ENCODE peak calls at places on chromosomes 4 and X, in nine cellular contexts. One of them, this sample, is unnamed. For H3K36me3, the result is how much of the 10 kb centered on the place peaks cover.

GRCh38 chr4:72031868-72032619 is at the start of gene NPFFR2:
- DNase-seq in testis: peak
- DNase-seq in MM.1S: no peak
- DNase-seq in H1: peak
- DNase-seq in pancreas: peak
- DNase-seq in mammary epithelial cell: peak
- DNase-seq in tibial artery: no peak
- DNase-seq in brain microvascular endothelial cell: peak
- DNase-seq in transverse colon: no peak
- DNase-seq in this sample: peak

GRCh38 chrX:68999931-69000330 is 165.3 kb downstream of the PJA1 start:
- DNase-seq in MM.1S: no peak
- DNase-seq in testis: no peak
- DNase-seq in brain microvascular endothelial cell: no peak
- DNase-seq in H1: no peak
- DNase-seq in transverse colon: no peak
- DNase-seq in tibial artery: no peak
- DNase-seq in mammary epithelial cell: peak
- DNase-seq in pancreas: no peak
- DNase-seq in this sample: no peak

GRCh38 chr4:105146286-105147219 is at the start of gene TET2:
- DNase-seq in H1: peak
- DNase-seq in transverse colon: peak
- DNase-seq in tibial artery: peak
- DNase-seq in brain microvascular endothelial cell: peak
- DNase-seq in MM.1S: peak
- DNase-seq in testis: peak
- DNase-seq in mammary epithelial cell: peak
- DNase-seq in pancreas: peak
- DNase-seq in this sample: peak

GRCh38 chr4:125382995-125383394 is 68.2 kb downstream of the FAT4 start:
- DNase-seq in MM.1S: no peak
- DNase-seq in pancreas: no peak
- DNase-seq in brain microvascular endothelial cell: no peak
- DNase-seq in mammary epithelial cell: no peak
- DNase-seq in H1: no peak
- DNase-seq in testis: no peak
- DNase-seq in transverse colon: no peak
- DNase-seq in tibial artery: no peak
- DNase-seq in this sample: no peak

GRCh38 chr4:144176476-144176875 is 36.0 kb upstream of the GYPA start:
- DNase-seq in MM.1S: no peak
- DNase-seq in testis: no peak
- DNase-seq in pancreas: no peak
- DNase-seq in brain microvascular endothelial cell: peak
- DNase-seq in mammary epithelial cell: no peak
- DNase-seq in H1: no peak
- DNase-seq in transverse colon: no peak
- DNase-seq in tibial artery: no peak
- DNase-seq in this sample: no peak

GRCh38 chrX:264634-265455 is 16.3 kb upstream of the PLCXD1 start:
- DNase-seq in mammary epithelial cell: no peak
- DNase-seq in tibial artery: no peak
- DNase-seq in brain microvascular endothelial cell: no peak
- DNase-seq in MM.1S: no peak
- DNase-seq in pancreas: peak
- DNase-seq in transverse colon: no peak
- DNase-seq in H1: peak
- DNase-seq in testis: no peak
- DNase-seq in this sample: no peak

GRCh38 chr4:163194593-163194992 is 27.9 kb upstream of the NAF1 start:
- DNase-seq in MM.1S: no peak
- DNase-seq in tibial artery: peak
- DNase-seq in brain microvascular endothelial cell: no peak
- DNase-seq in H1: no peak
- DNase-seq in transverse colon: no peak
- DNase-seq in testis: no peak
- DNase-seq in mammary epithelial cell: no peak
- DNase-seq in pancreas: no peak
- DNase-seq in this sample: no peak

GRCh38 chr4:106315476-106315967 is 487 bp downstream of the TBCK start:
- DNase-seq in mammary epithelial cell: peak
- DNase-seq in transverse colon: no peak
- DNase-seq in H1: no peak
- DNase-seq in tibial artery: no peak
- DNase-seq in brain microvascular endothelial cell: peak
- DNase-seq in MM.1S: peak
- DNase-seq in testis: no peak
- DNase-seq in pancreas: no peak
- DNase-seq in this sample: no peak

GRCh38 chr4:75527482-75527881 is 13.2 kb downstream of the THAP6 start:
- DNase-seq in transverse colon: no peak
- DNase-seq in MM.1S: no peak
- DNase-seq in mammary epithelial cell: no peak
- DNase-seq in pancreas: no peak
- DNase-seq in brain microvascular endothelial cell: no peak
- DNase-seq in H1: no peak
- DNase-seq in tibial artery: no peak
- DNase-seq in testis: no peak
- DNase-seq in this sample: no peak

GRCh38 chr4:75530556-75531322 is 16.5 kb downstream of the THAP6 start:
- DNase-seq in pancreas: no peak
- DNase-seq in brain microvascular endothelial cell: no peak
- DNase-seq in MM.1S: no peak
- DNase-seq in tibial artery: no peak
- DNase-seq in H1: no peak
- DNase-seq in testis: no peak
- DNase-seq in mammary epithelial cell: no peak
- DNase-seq in transverse colon: no peak
- DNase-seq in this sample: no peak

DNA sequence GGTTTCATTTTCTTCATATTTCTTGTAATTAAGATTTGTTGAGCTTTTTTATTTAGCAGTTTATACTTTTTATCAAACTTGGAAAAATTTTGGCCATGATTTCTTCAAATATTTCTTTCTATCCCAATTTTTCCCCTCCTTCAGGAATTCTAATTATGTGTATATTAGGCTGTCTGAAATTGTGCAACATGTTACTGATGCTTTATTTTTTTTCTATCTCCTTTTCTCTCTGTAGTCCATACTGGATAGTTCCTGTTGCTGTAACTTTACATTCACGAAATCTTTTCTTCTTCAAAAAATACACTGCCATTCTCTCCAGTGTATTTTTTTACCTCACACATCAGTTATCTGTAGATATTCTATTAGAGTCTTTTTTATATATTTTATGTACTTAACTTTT is 10.8 kb downstream of the THAP6 start:
- DNase-seq in MM.1S: no peak
- DNase-seq in transverse colon: no peak
- DNase-seq in pancreas: no peak
- DNase-seq in testis: no peak
- DNase-seq in tibial artery: no peak
- DNase-seq in brain microvascular endothelial cell: no peak
- DNase-seq in mammary epithelial cell: no peak
- DNase-seq in H1: no peak
- DNase-seq in this sample: no peak
- TF ChIP-seq CTCF in MM.1S: no peak
- TF ChIP-seq CTCF in transverse colon: no peak
- TF ChIP-seq CTCF in pancreas: no peak
- TF ChIP-seq CTCF in testis: no peak
- TF ChIP-seq CTCF in tibial artery: no peak
- TF ChIP-seq CTCF in brain microvascular endothelial cell: no peak
- TF ChIP-seq CTCF in mammary epithelial cell: no peak
- TF ChIP-seq CTCF in H1: no peak
- TF ChIP-seq CTCF in this sample: no peak

GRCh38 chrX:78960888-78961287 is 15.7 kb downstream of the P2RY10 start:
- DNase-seq in H1: no peak
- DNase-seq in mammary epithelial cell: no peak
- DNase-seq in testis: no peak
- DNase-seq in tibial artery: no peak
- DNase-seq in brain microvascular endothelial cell: no peak
- DNase-seq in transverse colon: no peak
- DNase-seq in pancreas: no peak
- DNase-seq in MM.1S: no peak
- DNase-seq in this sample: no peak

GRCh38 chrX:78957049-78957767 is 12.0 kb downstream of the P2RY10 start:
- DNase-seq in brain microvascular endothelial cell: no peak
- DNase-seq in MM.1S: no peak
- DNase-seq in mammary epithelial cell: no peak
- DNase-seq in pancreas: no peak
- DNase-seq in H1: no peak
- DNase-seq in tibial artery: no peak
- DNase-seq in testis: no peak
- DNase-seq in transverse colon: no peak
- DNase-seq in this sample: no peak

GRCh38 chrX:78957768-78958130 is 12.6 kb downstream of the P2RY10 start:
- DNase-seq in pancreas: no peak
- DNase-seq in MM.1S: no peak
- DNase-seq in tibial artery: no peak
- DNase-seq in brain microvascular endothelial cell: no peak
- DNase-seq in testis: no peak
- DNase-seq in H1: no peak
- DNase-seq in mammary epithelial cell: no peak
- DNase-seq in transverse colon: no peak
- DNase-seq in this sample: peak

GRCh38 chrX:78958419-78959116 is 13.4 kb downstream of the P2RY10 start:
- DNase-seq in MM.1S: no peak
- DNase-seq in testis: no peak
- DNase-seq in brain microvascular endothelial cell: no peak
- DNase-seq in pancreas: no peak
- DNase-seq in mammary epithelial cell: no peak
- DNase-seq in H1: no peak
- DNase-seq in tibial artery: no peak
- DNase-seq in transverse colon: no peak
- DNase-seq in this sample: no peak
- H3K4me3 ChIP-seq in MM.1S: no peak
- H3K4me3 ChIP-seq in testis: no peak
- H3K4me3 ChIP-seq in brain microvascular endothelial cell: no peak
- H3K4me3 ChIP-seq in pancreas: no peak
- H3K4me3 ChIP-seq in mammary epithelial cell: no peak
- H3K4me3 ChIP-seq in H1: no peak
- H3K4me3 ChIP-seq in tibial artery: no peak
- H3K4me3 ChIP-seq in transverse colon: no peak
- H3K4me3 ChIP-seq in this sample: no peak

DNA sequence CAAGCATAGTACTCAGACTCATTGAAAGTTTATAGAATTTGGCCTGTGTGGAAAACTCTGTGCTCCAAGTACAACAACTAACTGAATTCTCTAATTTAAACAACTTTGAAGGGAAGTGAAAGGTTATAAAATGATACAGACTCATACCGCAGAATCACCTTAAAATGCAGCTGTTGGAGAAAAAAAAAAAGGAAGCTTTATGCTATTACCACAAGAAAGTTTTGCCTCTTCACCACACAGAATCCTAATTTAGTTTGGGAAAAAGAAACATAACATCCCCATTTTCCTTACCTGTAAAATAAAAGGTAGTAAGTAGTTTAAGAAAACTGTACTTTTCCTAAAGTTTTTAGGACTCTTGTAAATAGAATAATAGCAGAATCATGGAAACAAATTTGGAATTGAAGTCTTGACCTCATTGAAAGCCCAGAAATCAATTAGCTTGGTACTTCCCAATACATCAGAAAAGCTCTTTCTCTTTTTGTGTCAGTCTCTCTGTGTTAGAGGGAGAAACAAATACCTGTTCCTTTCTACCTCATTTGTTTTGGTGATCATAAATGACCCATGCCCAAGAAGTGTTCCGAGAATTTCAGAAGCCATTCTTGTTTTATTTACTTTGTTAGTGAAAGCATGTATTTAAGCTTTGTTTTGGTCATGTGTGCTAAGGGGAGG is 78.8 kb downstream of the NFKB1 start:
- DNase-seq in mammary epithelial cell: no peak
- DNase-seq in H1: no peak
- DNase-seq in pancreas: no peak
- DNase-seq in transverse colon: no peak
- DNase-seq in brain microvascular endothelial cell: no peak
- DNase-seq in tibial artery: no peak
- DNase-seq in testis: no peak
- DNase-seq in MM.1S: no peak
- DNase-seq in this sample: no peak
- H3K36me3 ChIP-seq in mammary epithelial cell: under half
- H3K36me3 ChIP-seq in H1: under half
- H3K36me3 ChIP-seq in pancreas: under half
- H3K36me3 ChIP-seq in transverse colon: under half
- H3K36me3 ChIP-seq in brain microvascular endothelial cell: under half
- H3K36me3 ChIP-seq in tibial artery: under half
- H3K36me3 ChIP-seq in testis: under half
- H3K36me3 ChIP-seq in MM.1S: under half
- H3K36me3 ChIP-seq in this sample: under half

GRCh38 chrX:153921511-153922285 is 4.4 kb downstream of the ARHGAP4 start:
- DNase-seq in pancreas: no peak
- DNase-seq in MM.1S: no peak
- DNase-seq in mammary epithelial cell: no peak
- DNase-seq in tibial artery: no peak
- DNase-seq in H1: no peak
- DNase-seq in transverse colon: no peak
- DNase-seq in testis: no peak
- DNase-seq in brain microvascular endothelial cell: no peak
- DNase-seq in this sample: no peak

GRCh38 chrX:153922286-153922573 is 3.8 kb downstream of the ARHGAP4 start:
- DNase-seq in MM.1S: no peak
- DNase-seq in testis: no peak
- DNase-seq in mammary epithelial cell: no peak
- DNase-seq in pancreas: no peak
- DNase-seq in H1: no peak
- DNase-seq in transverse colon: no peak
- DNase-seq in brain microvascular endothelial cell: no peak
- DNase-seq in tibial artery: no peak
- DNase-seq in this sample: no peak

GRCh38 chrX:153924149-153924861 is 1.8 kb downstream of the ARHGAP4 start:
- DNase-seq in transverse colon: peak
- DNase-seq in H1: no peak
- DNase-seq in testis: peak
- DNase-seq in brain microvascular endothelial cell: no peak
- DNase-seq in MM.1S: peak
- DNase-seq in mammary epithelial cell: peak
- DNase-seq in pancreas: no peak
- DNase-seq in tibial artery: peak
- DNase-seq in this sample: peak

GRCh38 chrX:153921070-153921469 is 5.0 kb downstream of the ARHGAP4 start:
- DNase-seq in H1: no peak
- DNase-seq in mammary epithelial cell: no peak
- DNase-seq in MM.1S: no peak
- DNase-seq in transverse colon: no peak
- DNase-seq in pancreas: no peak
- DNase-seq in tibial artery: no peak
- DNase-seq in testis: no peak
- DNase-seq in brain microvascular endothelial cell: no peak
- DNase-seq in this sample: no peak

DNA sequence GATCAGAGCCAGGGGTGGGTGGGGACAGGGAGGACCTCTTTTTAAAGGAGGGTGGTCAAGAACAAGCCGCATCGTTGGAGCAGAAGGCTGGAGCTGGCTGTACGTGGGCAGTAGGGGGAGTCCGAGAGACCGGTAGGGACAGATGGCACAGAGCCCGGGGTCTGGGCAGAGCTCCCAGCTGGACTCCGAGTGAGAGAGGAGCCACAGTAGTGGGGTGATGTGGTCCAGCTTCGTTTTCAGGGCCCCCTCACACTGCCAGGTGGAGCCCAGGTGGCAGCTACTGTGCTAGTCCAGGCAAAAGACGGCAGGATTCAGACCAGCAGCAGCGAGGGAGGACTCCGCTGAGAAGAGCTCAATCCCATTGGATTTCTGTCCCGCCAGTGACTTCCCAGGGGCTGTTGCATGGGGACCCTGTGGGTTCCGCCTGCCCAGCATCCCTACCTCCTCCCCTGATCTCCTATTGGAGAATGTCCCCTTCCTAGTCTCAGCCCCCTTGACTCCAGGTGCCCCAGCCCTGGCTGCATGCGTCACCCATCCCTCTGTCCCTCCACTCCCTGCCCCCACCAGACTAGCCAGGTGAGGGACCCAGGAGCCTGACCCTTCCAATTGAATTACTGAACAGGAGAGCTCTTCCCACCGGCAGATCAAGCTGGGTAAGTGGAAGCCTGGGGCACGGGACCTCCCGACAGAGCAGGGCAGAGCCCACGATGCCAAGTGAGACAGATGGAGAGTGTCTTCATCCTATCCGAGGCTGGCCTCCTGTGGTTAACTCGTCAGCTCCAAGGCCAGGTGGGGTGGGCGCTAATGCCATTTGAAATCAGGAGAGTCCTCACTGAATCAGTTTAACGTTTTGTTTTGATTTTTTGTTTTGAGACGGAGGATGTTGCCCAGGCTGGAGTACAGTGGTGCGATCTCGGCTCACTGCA is 2.9 kb downstream of the ARHGAP4 start:
- DNase-seq in brain microvascular endothelial cell: no peak
- DNase-seq in H1: no peak
- DNase-seq in mammary epithelial cell: peak
- DNase-seq in MM.1S: no peak
- DNase-seq in tibial artery: peak
- DNase-seq in testis: peak
- DNase-seq in transverse colon: peak
- DNase-seq in pancreas: peak
- DNase-seq in this sample: peak
- TF ChIP-seq CTCF in brain microvascular endothelial cell: peak
- TF ChIP-seq CTCF in H1: no peak
- TF ChIP-seq CTCF in mammary epithelial cell: peak
- TF ChIP-seq CTCF in MM.1S: no peak
- TF ChIP-seq CTCF in tibial artery: peak
- TF ChIP-seq CTCF in testis: peak
- TF ChIP-seq CTCF in transverse colon: peak
- TF ChIP-seq CTCF in pancreas: peak
- TF ChIP-seq CTCF in this sample: peak

This sample was measured in GM06990.